ENCODE peak calls at places on chromosomes 13 and 19, in seven cellular contexts. One of them, this sample, is unnamed.
A peak's percentile ranks its signal among the peaks of the same experiment; 100 is the strongest.

GRCh38 chr19:3610745-3611717 is 4.4 kb upstream of the TBXA2R start:
- DNase-seq in osteocyte: no peak
- DNase-seq in posterior cingulate gyrus: no peak
- DNase-seq in lower lobe of right lung: no peak
- DNase-seq in RWPE1: no peak
- DNase-seq in suprapubic skin: no peak
- DNase-seq in CD4-positive, alpha-beta T cell: no peak
- DNase-seq in this sample: no peak

GRCh38 chr13:31749929-31750328 is 10.6 kb downstream of the RXFP2 start:
- DNase-seq in osteocyte: no peak
- DNase-seq in CD4-positive, alpha-beta T cell: no peak
- DNase-seq in RWPE1: peak; percentile 46
- DNase-seq in lower lobe of right lung: no peak
- DNase-seq in posterior cingulate gyrus: no peak
- DNase-seq in suprapubic skin: no peak
- DNase-seq in this sample: no peak

GRCh38 chr13:43331676-43332075 is 308.3 kb downstream of the DNAJC15 start:
- DNase-seq in osteocyte: no peak
- DNase-seq in lower lobe of right lung: no peak
- DNase-seq in suprapubic skin: no peak
- DNase-seq in posterior cingulate gyrus: no peak
- DNase-seq in RWPE1: no peak
- DNase-seq in CD4-positive, alpha-beta T cell: no peak
- DNase-seq in this sample: no peak

GRCh38 chr13:41622545-41623429 is 165.4 kb downstream of the RGCC start:
- DNase-seq in suprapubic skin: no peak
- DNase-seq in CD4-positive, alpha-beta T cell: no peak
- DNase-seq in osteocyte: no peak
- DNase-seq in RWPE1: peak; percentile 17
- DNase-seq in posterior cingulate gyrus: no peak
- DNase-seq in lower lobe of right lung: no peak
- DNase-seq in this sample: no peak

GRCh38 chr19:34733826-34734600 is at the start of gene ZNF181:
- DNase-seq in posterior cingulate gyrus: peak; percentile 96
- DNase-seq in lower lobe of right lung: peak; percentile 92
- DNase-seq in RWPE1: peak; percentile 83
- DNase-seq in CD4-positive, alpha-beta T cell: peak; percentile 75
- DNase-seq in osteocyte: peak; percentile 90
- DNase-seq in suprapubic skin: peak; percentile 93
- DNase-seq in this sample: peak; percentile 67

GRCh38 chr13:90792335-90792734 is 555.2 kb upstream of the MIR17HG start:
- DNase-seq in lower lobe of right lung: no peak
- DNase-seq in osteocyte: no peak
- DNase-seq in posterior cingulate gyrus: no peak
- DNase-seq in RWPE1: peak; percentile 14
- DNase-seq in CD4-positive, alpha-beta T cell: no peak
- DNase-seq in suprapubic skin: no peak
- DNase-seq in this sample: no peak

GRCh38 chr13:101390461-101390860 is 25.8 kb downstream of the NALCN start:
- DNase-seq in osteocyte: no peak
- DNase-seq in CD4-positive, alpha-beta T cell: no peak
- DNase-seq in posterior cingulate gyrus: no peak
- DNase-seq in suprapubic skin: no peak
- DNase-seq in lower lobe of right lung: no peak
- DNase-seq in RWPE1: no peak
- DNase-seq in this sample: no peak

GRCh38 chr19:49398931-49399330 is 10.9 kb downstream of the KASH5 start:
- DNase-seq in suprapubic skin: no peak
- DNase-seq in lower lobe of right lung: no peak
- DNase-seq in CD4-positive, alpha-beta T cell: no peak
- DNase-seq in RWPE1: no peak
- DNase-seq in posterior cingulate gyrus: no peak
- DNase-seq in osteocyte: no peak
- DNase-seq in this sample: no peak

GRCh38 chr13:20824762-20825161 is 51.0 kb upstream of the EEF1AKMT1 start:
- DNase-seq in lower lobe of right lung: no peak
- DNase-seq in RWPE1: no peak
- DNase-seq in posterior cingulate gyrus: no peak
- DNase-seq in suprapubic skin: no peak
- DNase-seq in osteocyte: no peak
- DNase-seq in CD4-positive, alpha-beta T cell: no peak
- DNase-seq in this sample: no peak

GRCh38 chr13:79380943-79381445 is 25.1 kb downstream of the RBM26 start:
- DNase-seq in RWPE1: no peak
- DNase-seq in CD4-positive, alpha-beta T cell: no peak
- DNase-seq in osteocyte: no peak
- DNase-seq in posterior cingulate gyrus: no peak
- DNase-seq in lower lobe of right lung: no peak
- DNase-seq in suprapubic skin: no peak
- DNase-seq in this sample: no peak

GRCh38 chr13:100442095-100442832 is 146.3 kb downstream of the GGACT start:
- DNase-seq in posterior cingulate gyrus: no peak
- DNase-seq in lower lobe of right lung: no peak
- DNase-seq in osteocyte: no peak
- DNase-seq in suprapubic skin: no peak
- DNase-seq in CD4-positive, alpha-beta T cell: no peak
- DNase-seq in RWPE1: no peak
- DNase-seq in this sample: no peak

GRCh38 chr19:1237754-1238372 is at the start of gene CBARP:
- DNase-seq in CD4-positive, alpha-beta T cell: no peak
- DNase-seq in RWPE1: no peak
- DNase-seq in osteocyte: no peak
- DNase-seq in posterior cingulate gyrus: no peak
- DNase-seq in lower lobe of right lung: no peak
- DNase-seq in suprapubic skin: no peak
- DNase-seq in this sample: peak; percentile 61

GRCh38 chr19:48656840-48657474 is 11.0 kb upstream of the CA11 start:
- DNase-seq in suprapubic skin: no peak
- DNase-seq in RWPE1: peak; percentile 68
- DNase-seq in posterior cingulate gyrus: no peak
- DNase-seq in osteocyte: no peak
- DNase-seq in CD4-positive, alpha-beta T cell: no peak
- DNase-seq in lower lobe of right lung: no peak
- DNase-seq in this sample: no peak

GRCh38 chr19:2048104-2048958 is 2.7 kb downstream of the MKNK2 start:
- DNase-seq in CD4-positive, alpha-beta T cell: no peak
- DNase-seq in suprapubic skin: peak; percentile 64
- DNase-seq in osteocyte: no peak
- DNase-seq in RWPE1: no peak
- DNase-seq in posterior cingulate gyrus: no peak
- DNase-seq in lower lobe of right lung: no peak
- DNase-seq in this sample: no peak

GRCh38 chr13:49000247-49000646 is 24.5 kb downstream of the FNDC3A start:
- DNase-seq in posterior cingulate gyrus: no peak
- DNase-seq in lower lobe of right lung: no peak
- DNase-seq in RWPE1: no peak
- DNase-seq in osteocyte: no peak
- DNase-seq in CD4-positive, alpha-beta T cell: no peak
- DNase-seq in suprapubic skin: no peak
- DNase-seq in this sample: no peak

GRCh38 chr13:30111810-30112209 is 195.5 kb downstream of the KATNAL1 start:
- DNase-seq in RWPE1: no peak
- DNase-seq in lower lobe of right lung: no peak
- DNase-seq in CD4-positive, alpha-beta T cell: no peak
- DNase-seq in osteocyte: no peak
- DNase-seq in suprapubic skin: no peak
- DNase-seq in posterior cingulate gyrus: no peak
- DNase-seq in this sample: no peak

GRCh38 chr19:18014197-18014596 is 6.2 kb downstream of the ARRDC2 start:
- DNase-seq in osteocyte: no peak
- DNase-seq in RWPE1: no peak
- DNase-seq in CD4-positive, alpha-beta T cell: peak; percentile 76
- DNase-seq in posterior cingulate gyrus: no peak
- DNase-seq in lower lobe of right lung: no peak
- DNase-seq in suprapubic skin: no peak
- DNase-seq in this sample: no peak

GRCh38 chr19:40716031-40716654 is 543 bp downstream of the COQ8B start:
- DNase-seq in posterior cingulate gyrus: no peak
- DNase-seq in CD4-positive, alpha-beta T cell: peak; percentile 52
- DNase-seq in lower lobe of right lung: no peak
- DNase-seq in RWPE1: peak; percentile 95
- DNase-seq in osteocyte: no peak
- DNase-seq in suprapubic skin: no peak
- DNase-seq in this sample: no peak

GRCh38 chr19:14370169-14370998 is 10.9 kb upstream of the ADGRE5 start:
- DNase-seq in osteocyte: no peak
- DNase-seq in lower lobe of right lung: peak; percentile 68
- DNase-seq in suprapubic skin: no peak
- DNase-seq in posterior cingulate gyrus: no peak
- DNase-seq in CD4-positive, alpha-beta T cell: peak; percentile 71
- DNase-seq in RWPE1: no peak
- DNase-seq in this sample: no peak

GRCh38 chr13:83340170-83340569 is 542.1 kb downstream of the SLITRK1 start:
- DNase-seq in RWPE1: no peak
- DNase-seq in CD4-positive, alpha-beta T cell: no peak
- DNase-seq in lower lobe of right lung: no peak
- DNase-seq in suprapubic skin: no peak
- DNase-seq in osteocyte: no peak
- DNase-seq in posterior cingulate gyrus: no peak
- DNase-seq in this sample: no peak

GRCh38 chr19:1074512-1075283 is 7.7 kb downstream of the ARHGAP45 start:
- DNase-seq in posterior cingulate gyrus: peak; percentile 86
- DNase-seq in osteocyte: no peak
- DNase-seq in CD4-positive, alpha-beta T cell: peak; percentile 97
- DNase-seq in RWPE1: peak; percentile 82
- DNase-seq in lower lobe of right lung: peak; percentile 97
- DNase-seq in suprapubic skin: peak; percentile 93
- DNase-seq in this sample: no peak

GRCh38 chr13:33874871-33875270 is 56.9 kb downstream of the RFC3 start:
- DNase-seq in RWPE1: no peak
- DNase-seq in lower lobe of right lung: no peak
- DNase-seq in suprapubic skin: no peak
- DNase-seq in posterior cingulate gyrus: no peak
- DNase-seq in CD4-positive, alpha-beta T cell: no peak
- DNase-seq in osteocyte: no peak
- DNase-seq in this sample: no peak

GRCh38 chr13:73952683-73953082 is 181.5 kb downstream of the KLF12 start:
- DNase-seq in lower lobe of right lung: no peak
- DNase-seq in CD4-positive, alpha-beta T cell: no peak
- DNase-seq in RWPE1: no peak
- DNase-seq in osteocyte: no peak
- DNase-seq in suprapubic skin: no peak
- DNase-seq in posterior cingulate gyrus: no peak
- DNase-seq in this sample: no peak

GRCh38 chr19:49566302-49566701 is 14.1 kb downstream of the NOSIP start:
- DNase-seq in posterior cingulate gyrus: no peak
- DNase-seq in lower lobe of right lung: no peak
- DNase-seq in osteocyte: no peak
- DNase-seq in CD4-positive, alpha-beta T cell: no peak
- DNase-seq in RWPE1: no peak
- DNase-seq in suprapubic skin: no peak
- DNase-seq in this sample: no peak

GRCh38 chr13:21936674-21937073 is 265.8 kb downstream of the FGF9 start:
- DNase-seq in suprapubic skin: no peak
- DNase-seq in osteocyte: no peak
- DNase-seq in RWPE1: no peak
- DNase-seq in posterior cingulate gyrus: no peak
- DNase-seq in lower lobe of right lung: no peak
- DNase-seq in CD4-positive, alpha-beta T cell: no peak
- DNase-seq in this sample: no peak

GRCh38 chr13:91381371-91381770 is 17.1 kb upstream of the GPC5 start:
- DNase-seq in lower lobe of right lung: no peak
- DNase-seq in RWPE1: no peak
- DNase-seq in suprapubic skin: no peak
- DNase-seq in osteocyte: no peak
- DNase-seq in CD4-positive, alpha-beta T cell: no peak
- DNase-seq in posterior cingulate gyrus: no peak
- DNase-seq in this sample: no peak

GRCh38 chr19:14408641-14409120 is 10.5 kb downstream of the DDX39A start:
- DNase-seq in CD4-positive, alpha-beta T cell: no peak
- DNase-seq in RWPE1: no peak
- DNase-seq in osteocyte: no peak
- DNase-seq in lower lobe of right lung: no peak
- DNase-seq in posterior cingulate gyrus: no peak
- DNase-seq in suprapubic skin: no peak
- DNase-seq in this sample: no peak

GRCh38 chr19:45152504-45153338 is 8.1 kb downstream of the NKPD1 start:
- DNase-seq in posterior cingulate gyrus: peak; percentile 87
- DNase-seq in suprapubic skin: no peak
- DNase-seq in osteocyte: no peak
- DNase-seq in lower lobe of right lung: peak; percentile 66
- DNase-seq in RWPE1: no peak
- DNase-seq in CD4-positive, alpha-beta T cell: peak; percentile 23
- DNase-seq in this sample: no peak